ENCODE peak calls at places on chromosomes 3 and 15, in nine cellular contexts. F is SK-N-SH, M is stomach, V is transverse colon, K is SK-N-MC, A is sigmoid colon, B is HCT116, J is breast epithelium, H is K562. C is an unnamed sample. For H3K9me3, the result is how much of the 10 kb centered on the place peaks cover.

GRCh38 chr3:49721165-49721860 is 1.8 kb upstream of the AMIGO3 start:
- DNase-seq in F (no peak), M (no peak), V (no peak), K (no peak), A (no peak), B (no peak), J (no peak), H (no peak), C (no peak)

GRCh38 chr15:55494927-55495326 is 13.1 kb downstream of the DNAAF4 start:
- DNase-seq in F (no peak), M (no peak), V (no peak), K (no peak), A (no peak), B (no peak), J (no peak), H (no peak), C (no peak)

GRCh38 chr3:116233921-116234320 is 211.4 kb downstream of the LSAMP start:
- DNase-seq in F (no peak), M (no peak), V (no peak), K (no peak), A (no peak), B (no peak), J (no peak), H (no peak), C (no peak)

GRCh38 chr15:76282451-76282850 is 28.8 kb downstream of the ETFA start:
- DNase-seq in F (no peak), M (no peak), V (no peak), K (peak), A (no peak), B (no peak), J (no peak), H (no peak), C (no peak)

GRCh38 chr3:30625541-30626438 is 19.4 kb downstream of the TGFBR2 start:
- DNase-seq in F (no peak), M (no peak), V (no peak), K (no peak), A (no peak), B (peak), J (no peak), H (no peak), C (no peak)

GRCh38 chr15:60128710-60129109 is 124.6 kb downstream of the FOXB1 start:
- DNase-seq in F (no peak), M (no peak), V (no peak), K (no peak), A (no peak), B (no peak), J (no peak), H (no peak), C (no peak)

GRCh38 chr15:100686725-100687488 is 84.5 kb downstream of the ASB7 start:
- DNase-seq in F (no peak), M (no peak), V (no peak), K (no peak), A (no peak), B (no peak), J (no peak), H (no peak), C (no peak)

GRCh38 chr3:140251678-140252077 is 316.7 kb downstream of the CLSTN2 start:
- DNase-seq in F (no peak), M (no peak), V (no peak), K (no peak), A (no peak), B (no peak), J (no peak), H (no peak), C (no peak)

GRCh38 chr3:28791713-28792255 is 443.2 kb upstream of the AZI2 start:
- DNase-seq in F (no peak), M (no peak), V (no peak), K (no peak), A (no peak), B (no peak), J (no peak), H (no peak), C (no peak)

GRCh38 chr15:22844421-22845288 is 6.2 kb downstream of the NIPA2 start:
- DNase-seq in F (no peak), M (no peak), V (no peak), K (no peak), A (no peak), B (no peak), J (no peak), H (no peak), C (no peak)

GRCh38 chr3:141875893-141876380 is 506 bp upstream of the ATP1B3 start:
- DNase-seq in F (peak), M (peak), V (peak), K (no peak), A (peak), B (peak), J (no peak), H (peak), C (peak)

GRCh38 chr3:40864146-40864782 is 335.0 kb upstream of the CTNNB1 start:
- DNase-seq in F (no peak), M (no peak), V (no peak), K (no peak), A (no peak), B (no peak), J (no peak), H (no peak), C (no peak)

GRCh38 chr3:14786369-14786768 is 32.4 kb upstream of the FGD5 start:
- DNase-seq in F (no peak), M (no peak), V (no peak), K (no peak), A (no peak), B (no peak), J (no peak), H (no peak), C (no peak)

GRCh38 chr3:24264748-24265158 is 229.9 kb downstream of the THRB start:
- DNase-seq in F (peak), M (no peak), V (no peak), K (no peak), A (no peak), B (peak), J (no peak), H (peak), C (no peak)

GRCh38 chr15:47812436-47813109 is 95.3 kb downstream of the SEMA6D start:
- DNase-seq in F (no peak), M (no peak), V (no peak), K (no peak), A (no peak), B (no peak), J (no peak), H (no peak), C (no peak)

GRCh38 chr15:63765338-63765737 is 68.4 kb downstream of the HERC1 start:
- DNase-seq in F (no peak), M (no peak), V (no peak), K (no peak), A (no peak), B (no peak), J (no peak), H (no peak), C (no peak)

GRCh38 chr3:159626598-159626997 is 362.0 kb upstream of the IL12A start:
- DNase-seq in F (no peak), M (no peak), V (no peak), K (no peak), A (no peak), B (no peak), J (no peak), H (no peak), C (no peak)

GRCh38 chr3:190009621-190010020 is 111.1 kb downstream of the P3H2 start:
- DNase-seq in F (no peak), M (no peak), V (no peak), K (no peak), A (no peak), B (no peak), J (no peak), H (no peak), C (no peak)

GRCh38 chr3:171306631-171307030 is 153.6 kb downstream of the TNIK start:
- DNase-seq in F (no peak), M (peak), V (peak), K (no peak), A (peak), B (no peak), J (peak), H (no peak), C (peak)

GRCh38 chr3:184539801-184540440 is 21.7 kb upstream of the EPHB3 start:
- DNase-seq in F (no peak), M (no peak), V (no peak), K (no peak), A (peak), B (no peak), J (no peak), H (peak), C (no peak)

GRCh38 chr3:34276342-34276741 is 477.9 kb downstream of the PDCD6IP start:
- DNase-seq in F (no peak), M (no peak), V (no peak), K (no peak), A (no peak), B (no peak), J (no peak), H (no peak), C (no peak)

GRCh38 chr15:69747193-69747592 is 294.6 kb downstream of the RPLP1 start:
- DNase-seq in F (no peak), M (no peak), V (no peak), K (no peak), A (no peak), B (no peak), J (no peak), H (no peak), C (no peak)

GRCh38 chr15:69217381-69217780 is 56.9 kb downstream of the GLCE start:
- DNase-seq in F (no peak), M (no peak), V (no peak), K (no peak), A (no peak), B (no peak), J (no peak), H (no peak), C (no peak)

GRCh38 chr3:175338775-175339535 is 479.8 kb downstream of the NAALADL2 start:
- DNase-seq in F (no peak), M (peak), V (peak), K (no peak), A (no peak), B (peak), J (no peak), H (no peak), C (peak)

GRCh38 chr3:141828487-141829284 is 47.8 kb upstream of the ATP1B3 start:
- DNase-seq in F (no peak), M (peak), V (peak), K (no peak), A (no peak), B (no peak), J (peak), H (no peak), C (peak)

DNA sequence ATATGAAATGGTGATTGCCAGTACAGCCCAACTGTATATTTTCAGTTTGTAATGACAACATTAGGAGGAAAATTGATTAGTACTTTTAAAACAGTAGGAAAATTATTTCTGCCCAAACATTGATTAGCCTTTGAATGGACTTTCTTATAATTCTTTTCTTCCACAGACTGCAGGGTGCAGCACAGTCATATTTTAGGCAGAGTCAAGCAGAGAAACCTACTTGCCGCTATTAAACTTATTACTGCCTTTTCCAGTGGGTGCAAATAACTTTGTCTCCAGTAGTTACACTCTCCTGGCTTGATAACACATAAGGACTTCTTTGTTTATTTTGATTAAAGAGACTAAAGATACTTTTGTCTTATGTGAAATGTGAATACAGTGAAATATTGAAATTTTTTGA is 85.4 kb downstream of the PPM1L start:
- DNase-seq in F (no peak), M (no peak), V (no peak), K (no peak), A (no peak), B (no peak), J (no peak), H (no peak), C (no peak)
- TF ChIP-seq POLR2AphosphoS5 in F (no peak), M (no peak), V (no peak), K (no peak), A (no peak), B (no peak), J (no peak), H (no peak), C (no peak)

DNA sequence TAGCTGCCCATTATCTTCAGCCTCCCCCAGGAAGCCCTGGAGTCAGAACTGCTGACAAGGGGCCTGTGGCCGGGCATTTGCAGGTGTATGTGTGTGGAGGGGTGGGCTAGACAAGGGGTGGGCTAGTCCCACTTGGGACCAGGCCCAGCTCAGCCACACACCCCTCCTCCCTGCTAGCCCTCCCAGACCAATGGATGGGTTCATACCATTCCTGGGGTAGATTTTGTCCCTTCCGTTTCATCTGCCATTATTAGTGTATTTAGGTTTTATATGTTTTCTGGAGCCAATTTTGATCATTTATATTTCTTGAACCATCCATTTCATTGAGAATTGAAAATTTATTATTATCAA is 42.2 kb downstream of the MRAS start:
- DNase-seq in F (no peak), M (no peak), V (no peak), K (no peak), A (no peak), B (no peak), J (no peak), H (no peak), C (no peak)
- H3K27ac ChIP-seq in F (no peak), M (no peak), V (no peak), K (no peak), A (peak), B (peak), J (peak), H (no peak), C (no peak)

GRCh38 chr15:25066708-25067107 is 111.9 kb downstream of the SNRPN start:
- DNase-seq in F (no peak), M (no peak), V (no peak), K (no peak), A (peak), B (no peak), J (no peak), H (no peak), C (no peak)

GRCh38 chr15:25067725-25068309 is 113.0 kb downstream of the SNRPN start:
- DNase-seq in F (no peak), M (no peak), V (no peak), K (no peak), A (peak), B (no peak), J (no peak), H (no peak), C (no peak)

GRCh38 chr15:25070357-25070963 is 115.7 kb downstream of the SNRPN start:
- DNase-seq in F (no peak), M (no peak), V (no peak), K (no peak), A (no peak), B (no peak), J (no peak), H (no peak), C (no peak)

GRCh38 chr15:25065876-25066275 is 111.1 kb downstream of the SNRPN start:
- DNase-seq in F (no peak), M (no peak), V (no peak), K (no peak), A (peak), B (no peak), J (no peak), H (no peak), C (no peak)

DNA sequence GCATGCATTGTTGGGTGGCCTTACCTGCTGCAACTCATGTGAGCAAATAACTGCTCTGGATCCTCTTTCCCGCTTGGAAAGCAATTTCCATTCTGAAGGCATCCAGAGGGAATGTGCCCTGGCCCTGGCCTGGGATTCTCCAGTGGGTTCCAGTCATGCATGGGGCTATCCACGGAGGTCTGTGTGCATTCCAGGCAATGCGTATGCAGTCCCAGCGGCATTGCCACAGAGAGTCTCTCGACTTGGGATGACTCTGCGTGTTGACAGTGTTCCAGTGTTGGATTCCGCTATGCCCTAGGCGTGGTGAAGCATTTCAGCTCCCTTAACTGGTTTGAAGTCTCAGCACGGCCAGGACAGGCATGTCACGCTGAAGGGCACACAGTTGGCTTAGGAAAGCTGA is 113.9 kb downstream of the SNRPN start:
- DNase-seq in F (no peak), M (no peak), V (no peak), K (no peak), A (no peak), B (no peak), J (no peak), H (no peak), C (no peak)
- H3K9me3 ChIP-seq in F (under half), M (half or more), V (half or more), K (under half), A (half or more), B (half or more), J (half or more), H (under half), C (under half)

DNA sequence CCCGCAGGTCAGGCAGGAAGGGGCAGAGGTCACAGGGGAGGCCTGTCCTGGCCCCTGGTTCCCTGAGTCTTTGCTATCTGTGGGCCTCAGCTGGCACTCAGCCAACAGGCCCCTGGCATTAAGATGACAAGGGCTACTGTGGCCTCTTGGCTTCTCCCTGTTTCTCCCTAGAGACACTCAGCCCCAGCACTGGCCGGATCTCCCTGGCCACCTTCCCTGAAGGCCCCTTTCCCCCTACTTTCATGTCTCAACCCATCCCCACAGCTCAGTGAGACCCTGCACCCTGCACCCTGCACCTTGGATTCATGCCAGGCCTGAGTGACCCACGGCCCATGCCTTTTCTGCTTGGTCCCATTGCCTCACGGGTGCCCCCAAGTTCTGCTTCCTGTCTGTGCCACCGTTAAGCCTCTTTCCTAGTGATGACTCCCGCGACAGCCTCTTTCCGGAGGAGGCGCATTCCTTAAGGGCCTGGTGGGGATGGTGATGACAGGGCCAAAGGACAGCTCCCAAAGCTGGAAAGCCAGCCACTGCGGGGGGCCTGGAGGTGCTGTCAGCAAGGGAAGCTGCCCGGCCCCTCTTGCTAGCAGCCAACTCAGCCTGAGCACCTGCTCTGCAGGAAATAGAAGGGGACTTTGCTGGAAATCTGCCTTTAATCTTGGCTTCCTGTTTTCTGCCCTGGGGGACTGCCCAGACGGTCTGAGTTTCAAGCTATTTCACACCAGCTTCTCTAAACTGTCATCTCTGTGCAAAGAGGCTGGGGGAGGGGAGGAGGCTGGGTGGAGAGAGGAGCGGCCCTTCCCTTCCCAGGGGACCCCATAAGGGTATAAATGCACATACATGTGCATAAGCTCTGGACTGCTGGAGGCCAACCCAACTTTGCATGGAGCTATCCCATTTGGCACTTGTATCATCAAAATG is 4.8 kb upstream of the CSK start:
- DNase-seq in F (peak), M (no peak), V (peak), K (no peak), A (no peak), B (no peak), J (no peak), H (no peak), C (no peak)
- TF ChIP-seq POLR2AphosphoS5 in F (no peak), M (no peak), V (no peak), K (no peak), A (no peak), B (no peak), J (no peak), H (no peak), C (no peak)

GRCh38 chr3:197002701-197003454 is 26.7 kb downstream of the MELTF start:
- DNase-seq in F (peak), M (peak), V (peak), K (no peak), A (peak), B (peak), J (peak), H (peak), C (peak)

GRCh38 chr3:197001106-197001971 is 28.3 kb downstream of the MELTF start:
- DNase-seq in F (no peak), M (no peak), V (no peak), K (no peak), A (peak), B (no peak), J (peak), H (no peak), C (no peak)

GRCh38 chr3:197003461-197004385 is 25.9 kb downstream of the MELTF start:
- DNase-seq in F (no peak), M (peak), V (peak), K (no peak), A (no peak), B (no peak), J (peak), H (no peak), C (peak)

GRCh38 chr3:197000211-197000610 is 29.4 kb downstream of the MELTF start:
- DNase-seq in F (no peak), M (no peak), V (no peak), K (no peak), A (peak), B (no peak), J (no peak), H (no peak), C (no peak)

GRCh38 chr3:197001972-197002700 is 27.5 kb downstream of the MELTF start:
- DNase-seq in F (no peak), M (no peak), V (no peak), K (no peak), A (no peak), B (no peak), J (peak), H (no peak), C (peak)
- H3K27ac ChIP-seq in F (no peak), M (peak), V (peak), K (peak), A (peak), B (peak), J (peak), H (peak), C (peak)

DNA sequence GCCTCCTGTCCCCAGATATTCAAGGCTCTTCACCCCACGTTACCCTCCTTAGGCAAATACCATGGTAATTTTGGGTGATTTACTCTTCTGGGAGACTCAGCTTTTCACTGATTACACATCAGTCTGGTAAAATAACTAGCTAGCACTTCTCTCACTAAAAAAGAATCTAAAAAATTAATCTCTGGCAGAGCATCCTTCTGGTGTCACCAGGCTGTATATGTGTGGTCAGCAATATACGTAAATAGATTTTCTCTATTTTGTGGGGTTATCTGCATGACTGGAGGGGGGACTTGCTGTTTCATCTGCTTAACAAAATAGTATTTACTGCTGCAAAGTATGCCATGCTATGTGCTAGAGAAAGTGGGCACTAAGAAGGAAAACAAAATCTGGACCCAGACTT is 45.1 kb downstream of the LRRC28 start:
- DNase-seq in F (no peak), M (no peak), V (no peak), K (no peak), A (no peak), B (no peak), J (no peak), H (no peak), C (no peak)
- H3K9me3 ChIP-seq in F (under half), M (under half), V (under half), K (under half), A (under half), B (under half), J (under half), H (under half), C (under half)

GRCh38 chr15:34213690-34214089 is 3.8 kb upstream of the KATNBL1 start:
- DNase-seq in F (no peak), M (no peak), V (no peak), K (no peak), A (no peak), B (no peak), J (no peak), H (no peak), C (no peak)

GRCh38 chr15:34206016-34206415 is 3.9 kb downstream of the KATNBL1 start:
- DNase-seq in F (no peak), M (no peak), V (no peak), K (no peak), A (no peak), B (no peak), J (no peak), H (no peak), C (no peak)

GRCh38 chr15:34214135-34214534 is 4.2 kb upstream of the KATNBL1 start:
- DNase-seq in F (no peak), M (no peak), V (no peak), K (no peak), A (no peak), B (no peak), J (no peak), H (no peak), C (no peak)

GRCh38 chr15:34203936-34204335 is 6.0 kb downstream of the KATNBL1 start:
- DNase-seq in F (no peak), M (no peak), V (no peak), K (no peak), A (no peak), B (no peak), J (no peak), H (no peak), C (no peak)

GRCh38 chr15:34209421-34210282 is at the start of gene KATNBL1:
- DNase-seq in F (peak), M (peak), V (peak), K (peak), A (peak), B (peak), J (peak), H (peak), C (peak)
- TF ChIP-seq POLR2AphosphoS5 in F (peak), M (peak), V (peak), K (peak), A (peak), B (peak), J (peak), H (peak), C (peak)

C was measured in prostate gland.